ENCODE peak calls at places on chromosomes 4 and X, in four cellular contexts. One of them, this sample, is unnamed.

GRCh38 chr4:24121395-24122175 is 231.7 kb upstream of the PPARGC1A start:
- DNase-seq in K562: no peak
- DNase-seq in SK-N-SH: no peak
- DNase-seq in GM12892: no peak
- DNase-seq in this sample: no peak

GRCh38 chr4:40681600-40682297 is 52.1 kb upstream of the RBM47 start:
- DNase-seq in K562: no peak
- DNase-seq in SK-N-SH: no peak
- DNase-seq in GM12892: no peak
- DNase-seq in this sample: no peak

GRCh38 chr4:174598800-174599199 is 76.5 kb upstream of the HPGD start:
- DNase-seq in K562: no peak
- DNase-seq in SK-N-SH: no peak
- DNase-seq in GM12892: no peak
- DNase-seq in this sample: no peak

GRCh38 chr4:185833055-185833598 is 21.1 kb upstream of the SORBS2 start:
- DNase-seq in K562: no peak
- DNase-seq in SK-N-SH: no peak
- DNase-seq in GM12892: no peak
- DNase-seq in this sample: no peak

GRCh38 chr4:78337621-78338020 is 213.9 kb upstream of the ANXA3 start:
- DNase-seq in K562: no peak
- DNase-seq in SK-N-SH: no peak
- DNase-seq in GM12892: no peak
- DNase-seq in this sample: no peak

GRCh38 chr4:153684182-153685073 is at the start of gene TLR2:
- DNase-seq in K562: peak; percentile 13
- DNase-seq in SK-N-SH: peak; percentile 73
- DNase-seq in GM12892: peak; percentile 29
- DNase-seq in this sample: peak; percentile 64

GRCh38 chr4:38411092-38411491 is 252.9 kb upstream of the KLF3 start:
- DNase-seq in K562: no peak
- DNase-seq in SK-N-SH: no peak
- DNase-seq in GM12892: no peak
- DNase-seq in this sample: peak; percentile 5

GRCh38 chr4:36651253-36651652 is 369.8 kb downstream of the DTHD1 start:
- DNase-seq in K562: no peak
- DNase-seq in SK-N-SH: no peak
- DNase-seq in GM12892: peak; percentile 13
- DNase-seq in this sample: peak; percentile 26

GRCh38 chr4:147899512-147899911 is 167.6 kb downstream of the ARHGAP10 start:
- DNase-seq in K562: no peak
- DNase-seq in SK-N-SH: no peak
- DNase-seq in GM12892: no peak
- DNase-seq in this sample: no peak

GRCh38 chr4:6154875-6155274 is 45.5 kb downstream of the JAKMIP1 start:
- DNase-seq in K562: no peak
- DNase-seq in SK-N-SH: no peak
- DNase-seq in GM12892: no peak
- DNase-seq in this sample: no peak
- TF ChIP-seq POLR2AphosphoS5 in K562: no peak
- TF ChIP-seq POLR2AphosphoS5 in SK-N-SH: no peak
- TF ChIP-seq POLR2AphosphoS5 in GM12892: no peak
- TF ChIP-seq POLR2AphosphoS5 in this sample: no peak

GRCh38 chrX:16319929-16320328 is 152.6 kb downstream of the MAGEB17 start:
- DNase-seq in K562: no peak
- DNase-seq in SK-N-SH: no peak
- DNase-seq in GM12892: no peak
- DNase-seq in this sample: no peak
- TF ChIP-seq TAF1 in K562: no peak
- TF ChIP-seq TAF1 in SK-N-SH: no peak
- TF ChIP-seq TAF1 in GM12892: no peak
- TF ChIP-seq TAF1 in this sample: no peak

DNA sequence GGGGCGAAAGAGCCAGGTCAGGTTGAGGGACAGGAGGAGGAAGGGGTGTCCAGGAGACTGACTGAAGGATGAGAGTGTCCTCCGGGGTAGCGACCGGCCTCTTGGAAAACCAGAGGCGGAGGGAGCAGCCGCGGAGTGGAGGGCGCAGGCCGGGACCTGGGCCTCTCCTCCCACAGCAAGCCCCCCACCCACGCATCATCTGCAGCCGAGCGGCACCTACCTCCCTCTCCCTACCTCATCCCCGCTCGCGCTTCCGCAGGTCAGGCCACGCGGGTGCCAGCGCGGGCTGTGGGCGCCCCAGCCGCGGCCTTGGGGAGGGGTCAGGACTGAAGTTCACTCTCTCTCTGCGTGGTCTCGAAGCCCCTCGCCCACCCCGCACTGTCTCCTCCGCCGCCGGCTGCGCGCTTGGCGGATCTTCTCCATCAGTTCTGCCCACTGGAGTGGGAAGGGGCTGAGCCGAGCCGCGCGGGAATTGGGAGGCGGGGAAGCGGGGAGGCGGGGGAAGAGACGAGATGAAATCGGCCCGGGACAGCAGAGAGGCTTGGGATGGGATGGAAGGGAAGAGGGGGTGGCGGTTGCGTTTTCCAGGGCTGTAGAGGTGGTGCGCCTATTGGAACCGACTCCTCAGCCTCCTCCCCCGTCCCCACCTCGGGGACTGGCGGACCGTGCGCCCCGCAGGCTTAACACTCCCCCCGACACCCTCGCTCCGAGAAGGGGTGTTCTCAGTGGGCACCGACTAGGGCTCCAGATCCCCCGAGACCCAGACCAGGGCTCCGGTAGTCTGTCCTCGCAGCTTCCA is 1.8 kb downstream of the NLGN4X start:
- DNase-seq in K562: no peak
- DNase-seq in SK-N-SH: peak; percentile 68
- DNase-seq in GM12892: no peak
- DNase-seq in this sample: no peak
- TF ChIP-seq POLR2AphosphoS5 in K562: no peak
- TF ChIP-seq POLR2AphosphoS5 in SK-N-SH: no peak
- TF ChIP-seq POLR2AphosphoS5 in GM12892: no peak
- TF ChIP-seq POLR2AphosphoS5 in this sample: no peak

GRCh38 chrX:85622635-85623034 is 243.2 kb upstream of the POF1B start:
- DNase-seq in K562: no peak
- DNase-seq in SK-N-SH: no peak
- DNase-seq in GM12892: no peak
- DNase-seq in this sample: no peak

GRCh38 chrX:85619962-85620361 is 240.5 kb upstream of the POF1B start:
- DNase-seq in K562: no peak
- DNase-seq in SK-N-SH: no peak
- DNase-seq in GM12892: no peak
- DNase-seq in this sample: no peak

DNA sequence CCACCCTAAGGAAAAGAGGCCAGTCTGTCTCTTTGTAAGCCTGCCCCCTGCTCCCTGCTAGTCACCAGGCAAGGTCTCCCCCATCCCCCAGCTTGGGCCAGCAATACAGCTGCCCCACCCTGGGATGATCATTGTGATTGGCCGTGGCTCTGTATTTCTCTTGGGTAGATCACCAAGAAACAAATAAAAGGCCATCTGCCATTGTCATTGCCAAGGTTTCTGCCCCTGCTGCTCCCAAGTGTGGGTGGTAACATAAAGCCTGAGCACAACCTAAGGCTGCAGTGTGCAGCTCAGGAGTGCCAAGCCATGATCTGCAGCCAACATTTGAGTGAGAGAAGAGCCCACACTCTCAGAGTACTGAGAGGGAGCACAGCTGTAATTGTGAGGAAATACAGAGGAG is 241.0 kb upstream of the POF1B start:
- DNase-seq in K562: no peak
- DNase-seq in SK-N-SH: no peak
- DNase-seq in GM12892: no peak
- DNase-seq in this sample: no peak
- TF ChIP-seq TAF1 in K562: no peak
- TF ChIP-seq TAF1 in SK-N-SH: no peak
- TF ChIP-seq TAF1 in GM12892: no peak
- TF ChIP-seq TAF1 in this sample: no peak

GRCh38 chr4:8245879-8246833 is 23.4 kb upstream of the HTRA3 start:
- DNase-seq in K562: no peak
- DNase-seq in SK-N-SH: no peak
- DNase-seq in GM12892: no peak
- DNase-seq in this sample: no peak

GRCh38 chr4:8250637-8251036 is 18.9 kb upstream of the HTRA3 start:
- DNase-seq in K562: no peak
- DNase-seq in SK-N-SH: no peak
- DNase-seq in GM12892: no peak
- DNase-seq in this sample: no peak

GRCh38 chr4:8250167-8250566 is 19.4 kb upstream of the HTRA3 start:
- DNase-seq in K562: no peak
- DNase-seq in SK-N-SH: no peak
- DNase-seq in GM12892: no peak
- DNase-seq in this sample: no peak

GRCh38 chr4:8247047-8247930 is 22.3 kb upstream of the HTRA3 start:
- DNase-seq in K562: no peak
- DNase-seq in SK-N-SH: no peak
- DNase-seq in GM12892: no peak
- DNase-seq in this sample: no peak

DNA sequence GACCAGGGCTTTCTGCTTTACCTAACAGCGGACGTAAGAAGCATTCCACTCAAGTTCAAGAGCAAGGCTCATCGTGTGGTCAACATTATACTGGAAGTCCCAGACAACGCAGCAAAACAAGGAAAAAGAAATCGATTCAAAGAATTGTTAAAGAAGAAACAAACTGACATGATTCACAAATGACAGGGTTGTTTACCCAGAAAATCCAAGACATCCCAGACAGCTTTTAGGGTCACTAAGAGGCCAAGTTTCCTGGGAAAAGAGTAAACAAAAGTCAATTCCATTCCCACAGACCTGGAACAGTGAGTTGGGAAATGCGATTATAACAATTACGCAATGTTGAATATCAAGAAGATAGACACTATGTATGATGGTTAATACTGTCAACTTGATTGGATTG is 21.5 kb upstream of the HTRA3 start:
- DNase-seq in K562: no peak
- DNase-seq in SK-N-SH: no peak
- DNase-seq in GM12892: no peak
- DNase-seq in this sample: no peak
- TF ChIP-seq POLR2AphosphoS5 in K562: no peak
- TF ChIP-seq POLR2AphosphoS5 in SK-N-SH: no peak
- TF ChIP-seq POLR2AphosphoS5 in GM12892: no peak
- TF ChIP-seq POLR2AphosphoS5 in this sample: no peak

GRCh38 chr4:183987529-183987946 is 82.4 kb downstream of the STOX2 start:
- DNase-seq in K562: no peak
- DNase-seq in SK-N-SH: peak; percentile 80
- DNase-seq in GM12892: no peak
- DNase-seq in this sample: no peak

GRCh38 chr4:183988874-183989273 is 83.8 kb downstream of the STOX2 start:
- DNase-seq in K562: no peak
- DNase-seq in SK-N-SH: no peak
- DNase-seq in GM12892: no peak
- DNase-seq in this sample: no peak

GRCh38 chr4:183989471-183989870 is 84.4 kb downstream of the STOX2 start:
- DNase-seq in K562: no peak
- DNase-seq in SK-N-SH: no peak
- DNase-seq in GM12892: no peak
- DNase-seq in this sample: no peak

GRCh38 chr4:183986645-183987528 is 81.8 kb downstream of the STOX2 start:
- DNase-seq in K562: no peak
- DNase-seq in SK-N-SH: no peak
- DNase-seq in GM12892: no peak
- DNase-seq in this sample: no peak

DNA sequence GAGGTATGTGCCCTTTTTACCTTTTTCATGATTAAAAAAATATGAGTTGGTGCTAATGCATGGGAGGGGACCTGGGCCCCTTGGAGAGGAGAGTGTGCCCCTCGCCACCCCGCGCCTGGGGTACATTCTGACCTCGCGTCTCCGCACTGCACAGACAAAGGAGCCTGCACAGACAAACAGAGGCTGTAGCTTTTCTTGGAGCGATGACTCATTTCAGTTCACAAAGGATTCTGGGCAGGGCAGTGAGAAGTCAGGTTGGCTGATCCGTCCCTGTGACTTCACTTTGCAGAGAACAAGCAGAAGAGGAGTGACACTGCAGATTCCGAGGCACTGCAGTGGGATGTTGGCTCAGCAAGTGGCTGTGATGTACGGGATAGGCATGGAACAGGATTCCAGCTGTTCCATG is 82.9 kb downstream of the STOX2 start:
- DNase-seq in K562: peak; percentile 16
- DNase-seq in SK-N-SH: peak; percentile 54
- DNase-seq in GM12892: no peak
- DNase-seq in this sample: no peak
- TF ChIP-seq TAF1 in K562: no peak
- TF ChIP-seq TAF1 in SK-N-SH: peak; percentile 52
- TF ChIP-seq TAF1 in GM12892: no peak
- TF ChIP-seq TAF1 in this sample: no peak

GRCh38 chrX:70434352-70434866 is 10.2 kb upstream of the DLG3 start:
- DNase-seq in K562: peak; percentile 84
- DNase-seq in SK-N-SH: peak; percentile 93
- DNase-seq in GM12892: peak; percentile 64
- DNase-seq in this sample: peak; percentile 54
- TF ChIP-seq POLR2AphosphoS5 in K562: no peak
- TF ChIP-seq POLR2AphosphoS5 in SK-N-SH: no peak
- TF ChIP-seq POLR2AphosphoS5 in GM12892: no peak
- TF ChIP-seq POLR2AphosphoS5 in this sample: no peak

GRCh38 chrX:48180811-48181210 is 15.8 kb downstream of the SSX5 start:
- DNase-seq in K562: no peak
- DNase-seq in SK-N-SH: no peak
- DNase-seq in GM12892: no peak
- DNase-seq in this sample: no peak
- TF ChIP-seq TAF1 in K562: no peak
- TF ChIP-seq TAF1 in SK-N-SH: no peak
- TF ChIP-seq TAF1 in GM12892: no peak
- TF ChIP-seq TAF1 in this sample: no peak

This sample was measured in GM12891.